ENCODE peak calls at places on chromosome 15, in four cellular contexts. R is MM.1S, X is neuronal stem cell, F is IMR-90. L is an unnamed sample.

GRCh38 chr15:60083318-60083717 is 79.2 kb downstream of the FOXB1 start:
- DNase-seq in F (peak; percentile 1), X (no peak), R (no peak), L (no peak)

GRCh38 chr15:101810451-101810850 is 1.6 kb upstream of the OR4F15 start:
- DNase-seq in F (no peak), R (no peak), X (no peak), L (no peak)

GRCh38 chr15:101014276-101014675 is 95.1 kb downstream of the LRRK1 start:
- DNase-seq in X (no peak), R (no peak), F (no peak), L (no peak)

GRCh38 chr15:74430510-74430951 is 3.2 kb downstream of the SEMA7A start:
- DNase-seq in R (no peak), F (no peak), X (no peak), L (no peak)

GRCh38 chr15:100988874-100989273 is 69.7 kb downstream of the LRRK1 start:
- DNase-seq in X (no peak), R (no peak), F (no peak), L (no peak)

GRCh38 chr15:74179983-74180688 is 6.6 kb downstream of the ISLR start:
- DNase-seq in R (no peak), X (no peak), F (peak; percentile 37), L (no peak)

GRCh38 chr15:63420333-63420741 is 38.7 kb upstream of the CA12 start:
- DNase-seq in X (no peak), F (peak; percentile 43), R (no peak), L (no peak)

GRCh38 chr15:29568840-29569532 is 253.3 kb downstream of the TJP1 start:
- DNase-seq in F (no peak), X (no peak), R (peak; percentile 44), L (peak; percentile 78)

GRCh38 chr15:95132774-95133173 is 901.4 kb downstream of the MCTP2 start:
- DNase-seq in F (peak; percentile 88), R (no peak), X (no peak), L (no peak)

GRCh38 chr15:44729394-44729913 is 6.9 kb upstream of the TRIM69 start:
- DNase-seq in F (peak; percentile 18), X (no peak), R (peak; percentile 53), L (no peak)

GRCh38 chr15:88454867-88455810 is 12.0 kb downstream of the MRPL46 start:
- DNase-seq in R (peak; percentile 80), X (peak; percentile 44), F (peak; percentile 69), L (peak; percentile 91)

GRCh38 chr15:68674975-68675374 is 96.2 kb downstream of the CORO2B start:
- DNase-seq in X (no peak), R (peak; percentile 46), F (peak; percentile 26), L (peak; percentile 26)

GRCh38 chr15:83205725-83206324 is 1.8 kb downstream of the HDGFL3 start:
- DNase-seq in X (no peak), F (peak; percentile 63), R (no peak), L (no peak)

GRCh38 chr15:79168922-79169322 is 78.3 kb upstream of the RASGRF1 start:
- DNase-seq in X (peak; percentile 51), F (no peak), R (no peak), L (peak; percentile 93)

GRCh38 chr15:80545078-80545477 is 140.9 kb downstream of the ARNT2 start:
- DNase-seq in X (no peak), F (no peak), R (no peak), L (no peak)

GRCh38 chr15:37087050-37087691 is 13.2 kb downstream of the MEIS2 start:
- DNase-seq in X (no peak), F (no peak), R (no peak), L (no peak)

GRCh38 chr15:37086120-37086519 is 14.2 kb downstream of the MEIS2 start:
- DNase-seq in X (no peak), R (no peak), F (no peak), L (no peak)

GRCh38 chr15:37090543-37091175 is 9.7 kb downstream of the MEIS2 start:
- DNase-seq in F (no peak), X (no peak), R (no peak), L (no peak)

GRCh38 chr15:37086521-37086920 is 13.8 kb downstream of the MEIS2 start:
- DNase-seq in F (peak; percentile 7), R (no peak), X (no peak), L (no peak)

DNA sequence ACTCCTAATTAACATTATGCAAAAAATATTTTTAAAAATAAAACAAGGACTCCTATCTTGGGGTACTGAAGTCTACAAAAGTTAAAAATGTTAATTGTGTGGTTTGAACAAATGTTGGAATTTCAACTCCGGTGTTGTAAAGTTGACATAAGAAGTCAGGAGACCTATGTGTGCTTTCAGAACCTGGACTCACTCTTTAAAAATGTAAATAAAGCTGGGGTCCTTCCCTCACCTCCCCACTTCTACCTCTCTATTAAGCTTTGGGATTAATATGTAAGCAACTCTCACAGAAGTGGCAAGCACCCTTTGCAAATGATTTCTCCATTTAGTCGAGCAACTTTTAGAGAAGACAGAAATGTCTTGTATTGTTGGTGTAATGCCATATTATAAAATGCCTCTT is 11.9 kb downstream of the MEIS2 start:
- DNase-seq in R (no peak), F (peak; percentile 15), X (no peak), L (no peak)
- H3K9ac ChIP-seq in R (no peak overlapping the region), F (no peak overlapping the region), X (no peak overlapping the region), L (no peak overlapping the region)

GRCh38 chr15:90711842-90712241 is 5.3 kb upstream of the BLM start:
- DNase-seq in F (no peak), R (no peak), X (no peak), L (no peak)
- H3K4me1 ChIP-seq in F (no peaks in the 10 kb centered on the region), R (peaks cover 25% of the 10 kb centered on the region), X (no peaks in the 10 kb centered on the region), L (no peaks in the 10 kb centered on the region)

DNA sequence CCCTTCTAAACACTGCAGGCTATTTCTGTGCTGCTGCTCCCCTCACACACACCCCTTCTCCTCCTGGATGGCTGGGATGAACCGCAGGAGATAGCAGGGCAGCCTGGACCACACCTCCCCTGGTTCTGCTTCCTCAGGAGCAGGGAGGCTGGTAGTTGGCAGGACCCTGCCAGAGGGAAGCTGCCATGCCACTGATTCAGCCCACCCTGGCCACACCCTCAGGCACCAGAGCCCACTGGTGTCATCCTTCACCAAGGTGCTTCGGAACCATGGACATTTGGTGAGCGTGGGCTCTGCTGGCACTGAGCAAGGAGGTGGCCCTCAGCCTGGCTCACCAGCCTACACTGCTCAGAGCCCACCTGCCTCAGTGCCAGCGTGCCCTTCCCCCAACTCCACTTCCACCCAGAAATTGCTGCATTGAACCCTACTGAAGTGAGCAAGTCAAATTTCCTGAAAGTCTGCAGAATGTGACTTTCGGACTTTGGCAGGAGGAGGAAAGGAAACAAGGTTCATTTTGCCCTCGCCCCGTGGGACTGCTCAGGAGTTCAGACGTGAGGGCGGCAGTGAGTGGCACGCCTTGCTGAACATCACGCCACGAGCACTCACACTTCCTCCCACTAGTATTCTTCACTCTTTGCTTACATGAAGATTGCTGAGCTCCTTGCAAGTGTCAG is 26.3 kb downstream of the BMF start:
- DNase-seq in F (no peak), X (no peak), R (no peak), L (no peak)
- H3K4me3 ChIP-seq in F (no peak overlapping the region), X (peak overlapping the region; percentile 39), R (peak overlapping the region; percentile 49), L (no peak overlapping the region)

DNA sequence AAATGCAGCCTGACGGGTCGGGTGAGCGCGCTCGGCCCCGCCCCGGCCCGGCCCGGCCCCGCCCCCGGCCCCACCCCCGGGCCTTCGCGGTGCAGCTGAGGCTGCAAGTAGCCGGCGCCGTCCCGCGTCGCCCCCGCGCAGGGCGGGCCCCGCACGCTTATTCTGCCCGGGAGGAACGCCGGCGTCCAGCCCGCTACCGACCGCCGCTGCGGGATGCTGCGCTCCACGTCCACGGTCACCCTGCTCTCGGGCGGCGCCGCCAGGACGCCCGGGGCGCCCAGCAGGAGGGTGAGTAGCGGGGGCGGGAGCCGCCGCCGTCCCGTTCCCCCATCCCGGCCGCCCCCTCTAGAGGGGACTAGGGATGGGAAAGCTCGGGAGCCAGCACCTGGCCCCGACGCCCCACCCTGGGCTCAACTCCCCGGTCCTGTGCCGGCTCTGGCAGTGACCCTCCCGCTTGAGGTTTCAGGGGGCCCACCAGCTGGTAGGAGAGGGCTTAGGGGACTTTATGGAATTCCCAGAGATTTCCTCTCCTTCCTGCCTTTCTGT is at the start of gene MYZAP:
- DNase-seq in F (no peak), R (no peak), X (peak; percentile 36), L (peak; percentile 88)
- H3K9ac ChIP-seq in F (no peak within 1 kb of the TSS), R (no peak within 1 kb of the TSS), X (peak within 1 kb of the TSS; percentile 73), L (no peak within 1 kb of the TSS)